ENCODE peak calls at places on chromosomes 11 and 22, in six cellular contexts. One of them, this sample, is unnamed.

GRCh38 chr22:20786536-20786979 is 12.6 kb downstream of the SERPIND1 start:
- DNase-seq in WTC11: no peak
- DNase-seq in fibroblast of mammary gland: no peak
- DNase-seq in K562: no peak
- DNase-seq in AG09309: no peak
- DNase-seq in coronary artery: no peak
- DNase-seq in this sample: no peak

GRCh38 chr11:104705475-104706195 is 192.6 kb downstream of the CASP12 start:
- DNase-seq in AG09309: no peak
- DNase-seq in coronary artery: no peak
- DNase-seq in WTC11: no peak
- DNase-seq in fibroblast of mammary gland: no peak
- DNase-seq in K562: no peak
- DNase-seq in this sample: peak

GRCh38 chr22:16960884-16961249 is 47.2 kb downstream of the GAB4 start:
- DNase-seq in fibroblast of mammary gland: no peak
- DNase-seq in coronary artery: no peak
- DNase-seq in K562: peak
- DNase-seq in WTC11: no peak
- DNase-seq in AG09309: no peak
- DNase-seq in this sample: no peak

GRCh38 chr11:66951927-66952337 is 6.3 kb downstream of the PC start:
- DNase-seq in K562: no peak
- DNase-seq in WTC11: no peak
- DNase-seq in AG09309: no peak
- DNase-seq in coronary artery: no peak
- DNase-seq in fibroblast of mammary gland: peak
- DNase-seq in this sample: no peak

GRCh38 chr11:66936326-66936725 is 21.9 kb downstream of the PC start:
- DNase-seq in coronary artery: no peak
- DNase-seq in K562: no peak
- DNase-seq in fibroblast of mammary gland: peak
- DNase-seq in AG09309: peak
- DNase-seq in WTC11: no peak
- DNase-seq in this sample: no peak

GRCh38 chr11:81004576-81004975 is 1563.7 kb upstream of the TENM4 start:
- DNase-seq in coronary artery: no peak
- DNase-seq in WTC11: no peak
- DNase-seq in K562: no peak
- DNase-seq in AG09309: no peak
- DNase-seq in fibroblast of mammary gland: no peak
- DNase-seq in this sample: no peak

GRCh38 chr11:326592-326841 is 5.9 kb upstream of the IFITM3 start:
- DNase-seq in WTC11: no peak
- DNase-seq in fibroblast of mammary gland: no peak
- DNase-seq in AG09309: no peak
- DNase-seq in K562: no peak
- DNase-seq in coronary artery: peak
- DNase-seq in this sample: no peak

GRCh38 chr11:34792814-34793241 is 123.4 kb downstream of the APIP start:
- DNase-seq in AG09309: no peak
- DNase-seq in fibroblast of mammary gland: peak
- DNase-seq in WTC11: no peak
- DNase-seq in K562: no peak
- DNase-seq in coronary artery: no peak
- DNase-seq in this sample: no peak

GRCh38 chr11:96706761-96707160 is 316.9 kb downstream of the JRKL start:
- DNase-seq in WTC11: no peak
- DNase-seq in coronary artery: no peak
- DNase-seq in AG09309: no peak
- DNase-seq in K562: no peak
- DNase-seq in fibroblast of mammary gland: no peak
- DNase-seq in this sample: no peak

GRCh38 chr11:79617561-79617960 is 176.7 kb upstream of the TENM4 start:
- DNase-seq in AG09309: no peak
- DNase-seq in WTC11: no peak
- DNase-seq in coronary artery: no peak
- DNase-seq in K562: no peak
- DNase-seq in fibroblast of mammary gland: no peak
- DNase-seq in this sample: no peak

GRCh38 chr22:44186121-44186510 is 5.4 kb downstream of the PARVG start:
- DNase-seq in fibroblast of mammary gland: no peak
- DNase-seq in WTC11: no peak
- DNase-seq in coronary artery: no peak
- DNase-seq in AG09309: no peak
- DNase-seq in K562: no peak
- DNase-seq in this sample: no peak

GRCh38 chr11:117019871-117020270 is 78.4 kb downstream of the SIK3 start:
- DNase-seq in coronary artery: no peak
- DNase-seq in fibroblast of mammary gland: no peak
- DNase-seq in AG09309: no peak
- DNase-seq in WTC11: no peak
- DNase-seq in K562: no peak
- DNase-seq in this sample: no peak

GRCh38 chr11:82494988-82495432 is 238.7 kb downstream of the FAM181B start:
- DNase-seq in AG09309: no peak
- DNase-seq in WTC11: peak
- DNase-seq in fibroblast of mammary gland: peak
- DNase-seq in coronary artery: no peak
- DNase-seq in K562: no peak
- DNase-seq in this sample: peak

GRCh38 chr11:2893021-2893528 is 7.5 kb upstream of the CDKN1C start:
- DNase-seq in WTC11: no peak
- DNase-seq in fibroblast of mammary gland: no peak
- DNase-seq in AG09309: no peak
- DNase-seq in coronary artery: no peak
- DNase-seq in K562: no peak
- DNase-seq in this sample: no peak

GRCh38 chr11:61960532-61960931 is 6.9 kb downstream of the FTH1 start:
- DNase-seq in AG09309: no peak
- DNase-seq in WTC11: no peak
- DNase-seq in coronary artery: no peak
- DNase-seq in fibroblast of mammary gland: no peak
- DNase-seq in K562: no peak
- DNase-seq in this sample: no peak

GRCh38 chr22:40238425-40239344 is 61.0 kb downstream of the TNRC6B start:
- DNase-seq in fibroblast of mammary gland: peak
- DNase-seq in K562: no peak
- DNase-seq in coronary artery: no peak
- DNase-seq in WTC11: no peak
- DNase-seq in AG09309: peak
- DNase-seq in this sample: no peak

GRCh38 chr22:47997052-47997568 is 1234.7 kb downstream of the TBC1D22A start:
- DNase-seq in K562: no peak
- DNase-seq in AG09309: no peak
- DNase-seq in coronary artery: no peak
- DNase-seq in fibroblast of mammary gland: no peak
- DNase-seq in WTC11: no peak
- DNase-seq in this sample: no peak

GRCh38 chr11:93686226-93686625 is 24.7 kb downstream of the CEP295 start:
- DNase-seq in coronary artery: no peak
- DNase-seq in fibroblast of mammary gland: no peak
- DNase-seq in AG09309: no peak
- DNase-seq in WTC11: no peak
- DNase-seq in K562: no peak
- DNase-seq in this sample: no peak

GRCh38 chr11:66100272-66101037 is 30.4 kb downstream of the PACS1 start:
- DNase-seq in fibroblast of mammary gland: peak
- DNase-seq in WTC11: no peak
- DNase-seq in AG09309: no peak
- DNase-seq in K562: no peak
- DNase-seq in coronary artery: no peak
- DNase-seq in this sample: peak

GRCh38 chr11:59787816-59788215 is 22.8 kb downstream of the MRPL16 start:
- DNase-seq in coronary artery: no peak
- DNase-seq in WTC11: no peak
- DNase-seq in AG09309: peak
- DNase-seq in K562: no peak
- DNase-seq in fibroblast of mammary gland: peak
- DNase-seq in this sample: no peak

GRCh38 chr11:17559341-17560087 is 12.5 kb downstream of the OTOG start:
- DNase-seq in coronary artery: peak
- DNase-seq in fibroblast of mammary gland: no peak
- DNase-seq in AG09309: no peak
- DNase-seq in WTC11: peak
- DNase-seq in K562: no peak
- DNase-seq in this sample: no peak

GRCh38 chr11:95140397-95141030 is 50.9 kb downstream of the ENDOD1 start:
- DNase-seq in WTC11: no peak
- DNase-seq in K562: peak
- DNase-seq in fibroblast of mammary gland: peak
- DNase-seq in coronary artery: no peak
- DNase-seq in AG09309: no peak
- DNase-seq in this sample: no peak

GRCh38 chr11:119323532-119324033 is 6.7 kb upstream of the MCAM start:
- DNase-seq in WTC11: peak
- DNase-seq in coronary artery: peak
- DNase-seq in K562: peak
- DNase-seq in fibroblast of mammary gland: peak
- DNase-seq in AG09309: no peak
- DNase-seq in this sample: no peak

GRCh38 chr11:132186699-132187098 is 816.3 kb downstream of the NTM start:
- DNase-seq in coronary artery: no peak
- DNase-seq in AG09309: no peak
- DNase-seq in WTC11: peak
- DNase-seq in K562: peak
- DNase-seq in fibroblast of mammary gland: no peak
- DNase-seq in this sample: no peak

GRCh38 chr11:721913-722811 is 16.1 kb downstream of the EPS8L2 start:
- DNase-seq in WTC11: no peak
- DNase-seq in fibroblast of mammary gland: no peak
- DNase-seq in coronary artery: no peak
- DNase-seq in AG09309: no peak
- DNase-seq in K562: peak
- DNase-seq in this sample: peak

DNA sequence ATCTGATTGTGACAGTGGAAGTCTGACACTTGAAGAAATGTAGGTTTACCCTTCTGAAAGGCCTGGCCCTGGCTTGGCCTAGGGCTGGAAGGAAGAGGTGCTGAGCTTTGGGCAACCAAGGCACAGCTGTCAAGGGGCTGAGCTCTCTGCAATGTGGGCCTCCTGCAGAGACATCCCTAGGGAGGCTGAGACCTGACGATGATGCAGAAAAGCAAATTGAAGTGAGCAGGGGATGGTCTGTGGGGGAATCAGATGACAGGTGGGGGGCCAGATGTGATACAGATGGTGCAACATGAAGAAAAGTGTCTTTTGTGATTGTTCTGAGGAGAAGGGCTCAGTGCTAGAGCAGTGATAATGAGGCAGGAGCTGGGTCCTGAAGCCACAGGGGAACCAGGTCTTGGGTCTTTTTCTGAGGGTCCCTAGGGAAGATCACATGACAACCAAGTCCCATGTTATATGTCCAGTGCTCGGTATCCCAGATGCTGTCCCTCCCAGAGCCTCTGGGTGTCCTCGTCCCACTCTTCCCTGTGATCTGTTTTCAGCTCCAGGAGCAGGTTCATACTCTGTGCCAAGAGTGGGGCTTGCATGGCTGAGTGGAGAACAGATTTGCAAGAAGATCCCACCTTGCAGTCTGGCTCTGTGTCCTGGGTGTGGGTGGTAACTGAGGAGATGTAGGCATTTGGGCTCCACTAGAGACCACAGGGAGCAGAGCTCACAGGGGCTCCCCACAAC is 79.9 kb upstream of the VPREB1 start:
- DNase-seq in WTC11: no peak
- DNase-seq in AG09309: no peak
- DNase-seq in K562: no peak
- DNase-seq in fibroblast of mammary gland: no peak
- DNase-seq in coronary artery: no peak
- DNase-seq in this sample: no peak
- TF ChIP-seq CTCF in WTC11: no peak
- TF ChIP-seq CTCF in AG09309: no peak
- TF ChIP-seq CTCF in K562: no peak
- TF ChIP-seq CTCF in fibroblast of mammary gland: no peak
- TF ChIP-seq CTCF in coronary artery: no peak
- TF ChIP-seq CTCF in this sample: peak

DNA sequence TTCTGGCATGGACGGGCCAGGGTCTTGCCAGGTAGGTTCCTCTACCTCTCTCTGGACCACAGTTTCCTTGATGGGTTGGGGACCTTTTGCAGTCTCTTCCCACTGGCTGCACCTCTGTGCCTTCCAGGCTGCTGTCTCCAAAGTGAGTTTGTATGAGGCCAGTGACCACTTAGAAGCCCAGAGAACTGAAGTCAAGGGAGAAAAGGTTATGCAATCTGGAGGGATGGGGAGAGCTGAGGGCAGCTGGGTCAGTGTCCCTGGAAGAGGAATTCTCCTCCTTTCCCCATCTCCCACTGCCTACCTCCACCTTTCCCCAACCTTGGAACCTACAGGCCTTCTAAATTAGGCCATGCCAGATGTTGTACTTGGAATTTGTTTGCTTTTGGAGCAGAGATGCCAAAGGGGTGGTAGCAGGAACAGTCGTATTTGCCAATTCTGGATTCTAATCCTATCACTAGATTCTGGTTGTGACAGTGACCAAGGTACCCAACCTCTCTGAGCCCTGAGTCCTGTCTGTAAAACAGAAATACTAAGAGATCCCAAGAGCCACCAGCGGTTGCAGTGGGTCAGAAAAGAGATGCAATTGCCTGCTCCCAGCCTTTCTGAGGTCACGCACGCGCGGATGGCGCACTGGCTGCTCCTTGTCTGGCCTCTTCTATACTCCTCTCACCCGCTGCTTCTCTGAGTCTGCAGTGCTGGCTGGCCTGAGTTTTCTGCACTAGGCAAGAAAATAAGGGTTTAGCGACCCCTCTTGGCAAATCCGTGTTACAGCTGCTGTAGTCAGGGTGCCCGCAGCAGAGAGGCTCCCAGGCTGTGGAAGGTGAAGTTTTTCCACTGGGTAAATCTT is 10.7 kb upstream of the ACCSL start:
- DNase-seq in K562: peak
- DNase-seq in AG09309: peak
- DNase-seq in coronary artery: peak
- DNase-seq in WTC11: peak
- DNase-seq in fibroblast of mammary gland: peak
- DNase-seq in this sample: peak
- TF ChIP-seq CTCF in K562: peak
- TF ChIP-seq CTCF in AG09309: peak
- TF ChIP-seq CTCF in coronary artery: peak
- TF ChIP-seq CTCF in WTC11: peak
- TF ChIP-seq CTCF in fibroblast of mammary gland: peak
- TF ChIP-seq CTCF in this sample: peak

DNA sequence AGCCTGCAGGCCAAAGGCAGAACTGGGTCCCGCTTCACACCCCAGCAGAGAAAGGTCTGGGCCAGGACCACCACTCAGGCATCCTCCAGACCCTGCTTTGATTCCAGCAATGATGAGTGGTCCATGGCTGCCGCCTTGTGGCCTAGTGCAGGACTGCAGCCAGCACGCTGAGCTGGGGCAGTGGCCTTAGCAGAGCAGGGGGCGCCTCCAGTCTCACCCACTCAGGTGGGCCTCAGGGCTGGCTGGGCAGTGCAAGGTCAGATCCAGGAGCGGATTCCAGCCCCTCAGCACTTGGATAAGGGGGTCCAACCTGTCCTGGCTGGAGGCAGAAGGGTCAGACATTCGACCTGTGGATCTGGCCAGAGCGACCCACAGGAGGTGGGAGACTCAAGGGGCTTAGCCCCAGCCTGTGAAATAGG is 9.6 kb upstream of the PDE2A start:
- DNase-seq in K562: peak
- DNase-seq in fibroblast of mammary gland: peak
- DNase-seq in AG09309: no peak
- DNase-seq in coronary artery: no peak
- DNase-seq in WTC11: peak
- DNase-seq in this sample: peak
- TF ChIP-seq CTCF in K562: peak
- TF ChIP-seq CTCF in fibroblast of mammary gland: peak
- TF ChIP-seq CTCF in AG09309: peak
- TF ChIP-seq CTCF in coronary artery: peak
- TF ChIP-seq CTCF in WTC11: peak
- TF ChIP-seq CTCF in this sample: peak

GRCh38 chr11:75663808-75664207 is 5.0 kb downstream of the MAP6 start:
- DNase-seq in AG09309: no peak
- DNase-seq in WTC11: no peak
- DNase-seq in K562: no peak
- DNase-seq in fibroblast of mammary gland: no peak
- DNase-seq in coronary artery: no peak
- DNase-seq in this sample: no peak
- TF ChIP-seq CTCF in AG09309: no peak
- TF ChIP-seq CTCF in WTC11: no peak
- TF ChIP-seq CTCF in K562: no peak
- TF ChIP-seq CTCF in fibroblast of mammary gland: no peak
- TF ChIP-seq CTCF in coronary artery: no peak
- TF ChIP-seq CTCF in this sample: no peak

This sample was measured in GM13976.